ENCODE peak calls at places on chromosomes 13 and 19, in six cellular contexts. One of them, this sample, is unnamed. For H3K4me1 and H3K9me3, the result is how much of the 10 kb centered on the place peaks cover.

GRCh38 chr19:1445932-1446712 is 3.8 kb upstream of the APC2 start:
- DNase-seq in adipocyte: peak
- DNase-seq in fibroblast of lung: no peak
- DNase-seq in neural progenitor cell: peak
- DNase-seq in mammary epithelial cell: no peak
- DNase-seq in GM23248: no peak
- DNase-seq in this sample: peak

GRCh38 chr19:3760871-3761361 is 576 bp downstream of the APBA3 start:
- DNase-seq in adipocyte: peak
- DNase-seq in fibroblast of lung: peak
- DNase-seq in neural progenitor cell: no peak
- DNase-seq in mammary epithelial cell: no peak
- DNase-seq in GM23248: peak
- DNase-seq in this sample: no peak

GRCh38 chr13:46354143-46355087 is 32.6 kb downstream of the RUBCNL start:
- DNase-seq in adipocyte: peak
- DNase-seq in fibroblast of lung: peak
- DNase-seq in neural progenitor cell: no peak
- DNase-seq in mammary epithelial cell: peak
- DNase-seq in GM23248: peak
- DNase-seq in this sample: no peak

GRCh38 chr19:45283443-45284033 is 32.5 kb downstream of the MARK4 start:
- DNase-seq in adipocyte: no peak
- DNase-seq in fibroblast of lung: no peak
- DNase-seq in neural progenitor cell: no peak
- DNase-seq in mammary epithelial cell: no peak
- DNase-seq in GM23248: peak
- DNase-seq in this sample: no peak

GRCh38 chr19:58044886-58045285 is 11.1 kb downstream of the ZSCAN1 start:
- DNase-seq in adipocyte: no peak
- DNase-seq in fibroblast of lung: no peak
- DNase-seq in neural progenitor cell: no peak
- DNase-seq in mammary epithelial cell: no peak
- DNase-seq in GM23248: no peak
- DNase-seq in this sample: no peak

GRCh38 chr13:89746554-89746953 is 1600.9 kb upstream of the MIR17HG start:
- DNase-seq in adipocyte: no peak
- DNase-seq in fibroblast of lung: no peak
- DNase-seq in neural progenitor cell: peak
- DNase-seq in mammary epithelial cell: no peak
- DNase-seq in GM23248: no peak
- DNase-seq in this sample: peak

GRCh38 chr13:36124236-36124822 is 6.9 kb downstream of the DCLK1 start:
- DNase-seq in adipocyte: peak
- DNase-seq in fibroblast of lung: peak
- DNase-seq in neural progenitor cell: no peak
- DNase-seq in mammary epithelial cell: no peak
- DNase-seq in GM23248: peak
- DNase-seq in this sample: no peak

GRCh38 chr19:245457-245856 is 45.7 kb downstream of the PLPP2 start:
- DNase-seq in adipocyte: no peak
- DNase-seq in fibroblast of lung: no peak
- DNase-seq in neural progenitor cell: no peak
- DNase-seq in mammary epithelial cell: no peak
- DNase-seq in GM23248: no peak
- DNase-seq in this sample: no peak

GRCh38 chr19:44345969-44346368 is 10.5 kb downstream of the ZNF112 start:
- DNase-seq in adipocyte: no peak
- DNase-seq in fibroblast of lung: no peak
- DNase-seq in neural progenitor cell: no peak
- DNase-seq in mammary epithelial cell: no peak
- DNase-seq in GM23248: no peak
- DNase-seq in this sample: no peak

GRCh38 chr19:55360902-55361301 is 2.2 kb downstream of the GARIN5B start:
- DNase-seq in adipocyte: no peak
- DNase-seq in fibroblast of lung: no peak
- DNase-seq in neural progenitor cell: no peak
- DNase-seq in mammary epithelial cell: no peak
- DNase-seq in GM23248: no peak
- DNase-seq in this sample: no peak

DNA sequence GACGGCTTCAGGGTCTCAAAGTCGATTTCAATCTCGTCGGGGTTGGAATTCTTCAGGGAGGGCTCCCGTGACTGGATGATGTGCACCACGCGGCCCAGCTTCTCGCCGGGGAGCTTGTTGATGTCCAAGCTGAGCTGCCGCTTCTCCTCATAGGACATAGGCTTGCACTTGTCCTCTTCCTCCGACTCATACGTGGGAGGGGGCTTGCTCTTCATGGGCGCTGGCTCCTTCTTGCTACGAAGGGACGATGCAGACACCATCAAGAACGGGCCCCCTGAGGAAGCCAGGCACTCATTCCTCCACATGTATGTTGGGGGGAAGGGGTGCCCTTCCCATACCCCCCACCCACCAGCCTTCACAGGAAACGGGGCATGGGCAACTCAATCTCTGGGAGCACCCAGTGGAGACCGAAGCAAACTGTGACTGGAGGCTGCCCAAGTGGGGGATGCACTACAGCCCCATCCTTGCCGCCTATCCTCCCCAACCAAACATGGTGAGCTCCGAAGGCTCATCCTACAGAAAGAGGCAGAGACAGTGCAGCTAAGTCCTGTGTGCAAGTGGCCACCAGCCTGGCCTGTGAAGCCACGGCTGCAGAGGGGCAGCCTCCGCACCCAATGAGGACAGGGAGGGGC is 23.2 kb upstream of the EPHX3 start:
- DNase-seq in adipocyte: no peak
- DNase-seq in fibroblast of lung: no peak
- DNase-seq in neural progenitor cell: no peak
- DNase-seq in mammary epithelial cell: no peak
- DNase-seq in GM23248: no peak
- DNase-seq in this sample: no peak
- H3K4me1 ChIP-seq in adipocyte: under half
- H3K4me1 ChIP-seq in fibroblast of lung: under half
- H3K4me1 ChIP-seq in neural progenitor cell: under half
- H3K4me1 ChIP-seq in mammary epithelial cell: under half
- H3K4me1 ChIP-seq in GM23248: under half
- H3K4me1 ChIP-seq in this sample: under half

GRCh38 chr19:47848425-47848824 is 10.6 kb upstream of the TPRX2 start:
- DNase-seq in adipocyte: no peak
- DNase-seq in fibroblast of lung: no peak
- DNase-seq in neural progenitor cell: no peak
- DNase-seq in mammary epithelial cell: no peak
- DNase-seq in GM23248: no peak
- DNase-seq in this sample: no peak
- H3K9ac ChIP-seq in adipocyte: no peak
- H3K9ac ChIP-seq in fibroblast of lung: no peak
- H3K9ac ChIP-seq in neural progenitor cell: no peak
- H3K9ac ChIP-seq in mammary epithelial cell: no peak
- H3K9ac ChIP-seq in GM23248: no peak
- H3K9ac ChIP-seq in this sample: peak

GRCh38 chr13:41006296-41006695 is 12.8 kb downstream of the ELF1 start:
- DNase-seq in adipocyte: no peak
- DNase-seq in fibroblast of lung: no peak
- DNase-seq in neural progenitor cell: no peak
- DNase-seq in mammary epithelial cell: no peak
- DNase-seq in GM23248: no peak
- DNase-seq in this sample: no peak

GRCh38 chr13:41005709-41006108 is 13.4 kb downstream of the ELF1 start:
- DNase-seq in adipocyte: no peak
- DNase-seq in fibroblast of lung: no peak
- DNase-seq in neural progenitor cell: no peak
- DNase-seq in mammary epithelial cell: no peak
- DNase-seq in GM23248: no peak
- DNase-seq in this sample: no peak

GRCh38 chr13:41006951-41007350 is 12.2 kb downstream of the ELF1 start:
- DNase-seq in adipocyte: no peak
- DNase-seq in fibroblast of lung: no peak
- DNase-seq in neural progenitor cell: no peak
- DNase-seq in mammary epithelial cell: no peak
- DNase-seq in GM23248: no peak
- DNase-seq in this sample: no peak

GRCh38 chr13:41007359-41008118 is 11.6 kb downstream of the ELF1 start:
- DNase-seq in adipocyte: peak
- DNase-seq in fibroblast of lung: peak
- DNase-seq in neural progenitor cell: peak
- DNase-seq in mammary epithelial cell: no peak
- DNase-seq in GM23248: peak
- DNase-seq in this sample: no peak

DNA sequence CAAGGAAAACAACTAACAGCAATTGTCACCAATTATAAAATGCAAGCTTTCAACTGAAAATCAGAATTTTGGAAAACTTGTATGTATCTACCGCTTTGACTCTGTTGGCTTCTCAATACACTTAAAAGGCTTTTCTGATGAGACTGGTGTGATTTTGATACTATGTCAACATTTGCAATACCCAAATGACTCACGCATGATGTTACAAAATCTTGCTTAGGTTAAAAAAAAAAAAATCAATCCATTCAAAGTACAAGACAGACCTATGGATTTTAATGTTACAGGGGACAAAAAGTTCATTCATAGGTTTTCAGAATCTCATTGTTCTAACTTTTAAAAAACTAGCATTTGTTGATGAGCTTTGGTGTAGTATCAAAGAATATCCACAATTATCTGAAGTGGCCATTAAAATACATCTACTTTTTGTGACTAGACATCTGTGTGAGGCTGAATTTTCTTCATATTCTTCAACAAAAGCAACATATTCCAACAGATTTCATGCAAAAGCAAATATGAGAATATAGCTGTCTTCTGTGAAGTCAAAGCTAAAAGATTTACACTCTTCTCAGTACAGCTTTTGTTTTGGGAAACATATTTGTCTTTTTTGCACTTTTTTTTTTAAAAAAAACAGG is 10.7 kb downstream of the ELF1 start:
- DNase-seq in adipocyte: peak
- DNase-seq in fibroblast of lung: peak
- DNase-seq in neural progenitor cell: no peak
- DNase-seq in mammary epithelial cell: peak
- DNase-seq in GM23248: peak
- DNase-seq in this sample: no peak
- H3K9me3 ChIP-seq in adipocyte: under half
- H3K9me3 ChIP-seq in fibroblast of lung: under half
- H3K9me3 ChIP-seq in neural progenitor cell: under half
- H3K9me3 ChIP-seq in mammary epithelial cell: under half
- H3K9me3 ChIP-seq in GM23248: under half
- H3K9me3 ChIP-seq in this sample: under half

GRCh38 chr13:24267801-24268200 is 41.6 kb upstream of the C1QTNF9 start:
- DNase-seq in adipocyte: no peak
- DNase-seq in fibroblast of lung: no peak
- DNase-seq in neural progenitor cell: no peak
- DNase-seq in mammary epithelial cell: no peak
- DNase-seq in GM23248: no peak
- DNase-seq in this sample: no peak
- H3K4me1 ChIP-seq in adipocyte: under half
- H3K4me1 ChIP-seq in fibroblast of lung: under half
- H3K4me1 ChIP-seq in neural progenitor cell: under half
- H3K4me1 ChIP-seq in mammary epithelial cell: under half
- H3K4me1 ChIP-seq in GM23248: under half
- H3K4me1 ChIP-seq in this sample: under half